ENCODE peak calls at places on chromosomes 2 and 18, in nine cellular contexts. D is lung; F is RWPE2; K is right lobe of liver; J is right cardiac atrium; W is pancreas; Y is upper lobe of left lung; V is CD4-positive, alpha-beta T cell; B is K562. X is an unnamed sample. For H3K9me3, the result is how much of the 10 kb centered on the place peaks cover.

GRCh38 chr2:160328748-160329147 is 128.7 kb upstream of the ITGB6 start:
- ATAC-seq in Y (no peak), V (no peak), B (no peak), K (no peak), F (no peak), D (no peak), W (no peak), J (no peak), X (no peak)

GRCh38 chr2:98772531-98772930 is 41.6 kb upstream of the MGAT4A start:
- ATAC-seq in Y (peak), K (no peak), J (no peak), V (no peak), D (peak), F (no peak), B (no peak), W (no peak), X (no peak)

GRCh38 chr18:54191352-54191751 is 33.1 kb downstream of the MBD2 start:
- ATAC-seq in K (no peak), J (no peak), W (no peak), B (no peak), V (no peak), Y (no peak), F (peak), D (no peak), X (no peak)

GRCh38 chr2:177254433-177255226 is 9.9 kb downstream of the NFE2L2 start:
- ATAC-seq in K (no peak), W (peak), B (peak), J (peak), F (no peak), V (no peak), D (no peak), Y (no peak), X (no peak)

GRCh38 chr2:2149379-2149778 is 181.7 kb downstream of the MYT1L start:
- ATAC-seq in B (no peak), Y (no peak), V (no peak), K (no peak), J (no peak), D (no peak), F (no peak), W (no peak), X (no peak)

GRCh38 chr2:101710690-101711318 is 13.3 kb downstream of the MAP4K4 start:
- ATAC-seq in V (peak), K (peak), D (no peak), J (peak), F (peak), W (no peak), B (no peak), Y (peak), X (no peak)

GRCh38 chr2:116819355-116819754 is 995.1 kb upstream of the DDX18 start:
- ATAC-seq in V (no peak), J (no peak), F (no peak), D (no peak), Y (no peak), W (no peak), K (no peak), B (no peak), X (no peak)

GRCh38 chr2:170817247-170817998 is 736 bp downstream of the GAD1 start:
- ATAC-seq in W (peak), J (peak), D (no peak), F (peak), K (no peak), B (peak), V (no peak), Y (no peak), X (no peak)

GRCh38 chr2:25749676-25750075 is 76.3 kb upstream of the DTNB start:
- ATAC-seq in F (no peak), K (no peak), W (no peak), Y (no peak), J (no peak), V (no peak), D (no peak), B (no peak), X (no peak)

GRCh38 chr2:241925821-241926441 is 56.4 kb downstream of the RTP5 start:
- ATAC-seq in B (no peak), D (no peak), J (no peak), F (no peak), V (no peak), W (peak), K (no peak), Y (no peak), X (no peak)

GRCh38 chr2:189191766-189192165 is 12.2 kb upstream of the COL5A2 start:
- ATAC-seq in D (no peak), Y (no peak), F (no peak), B (no peak), V (no peak), W (no peak), J (no peak), K (no peak), X (no peak)

GRCh38 chr18:75592527-75592926 is 165.0 kb upstream of the SMIM21 start:
- ATAC-seq in Y (no peak), J (no peak), B (no peak), D (no peak), V (no peak), F (no peak), K (no peak), W (no peak), X (no peak)

GRCh38 chr2:240921319-240922233 is 15.4 kb downstream of the CROCC2 start:
- ATAC-seq in W (peak), J (peak), D (peak), F (peak), V (no peak), K (no peak), B (no peak), Y (peak), X (peak)

GRCh38 chr2:141109633-141110032 is 1021.2 kb downstream of the LRP1B start:
- ATAC-seq in V (no peak), J (no peak), W (no peak), D (no peak), K (peak), B (no peak), Y (no peak), F (peak), X (no peak)

GRCh38 chr2:190780594-190780993 is 100.0 kb upstream of the GLS start:
- ATAC-seq in V (no peak), K (peak), J (no peak), F (no peak), D (no peak), Y (no peak), B (no peak), W (no peak), X (no peak)

GRCh38 chr18:49207373-49207772 is 253.1 kb downstream of the DYM start:
- ATAC-seq in F (peak), B (no peak), Y (no peak), D (no peak), V (no peak), W (no peak), K (no peak), J (no peak), X (no peak)

GRCh38 chr2:176297067-176297466 is 27.8 kb downstream of the MTX2 start:
- ATAC-seq in F (no peak), W (no peak), B (peak), D (no peak), J (no peak), K (no peak), V (no peak), Y (no peak), X (no peak)

GRCh38 chr2:226190479-226191252 is 609.0 kb downstream of the IRS1 start:
- ATAC-seq in W (no peak), F (no peak), J (no peak), B (no peak), D (no peak), K (no peak), V (no peak), Y (no peak), X (no peak)

GRCh38 chr18:74742573-74742972 is 144.9 kb downstream of the ZNF407 start:
- ATAC-seq in D (no peak), W (no peak), F (no peak), B (no peak), J (no peak), V (no peak), Y (no peak), K (no peak), X (no peak)

GRCh38 chr2:77519888-77520506 is 2.2 kb downstream of the LRRTM4 start:
- ATAC-seq in F (no peak), W (peak), K (no peak), Y (no peak), J (no peak), D (no peak), V (no peak), B (no peak), X (no peak)

GRCh38 chr2:95031076-95031725 is 5.7 kb downstream of the MAL start:
- ATAC-seq in D (no peak), J (no peak), B (peak), V (no peak), Y (no peak), W (no peak), K (no peak), F (no peak), X (no peak)

GRCh38 chr2:233434666-233435375 is 80.5 kb downstream of the DGKD start:
- ATAC-seq in V (no peak), W (peak), K (no peak), J (no peak), F (no peak), Y (peak), B (no peak), D (no peak), X (no peak)

GRCh38 chr2:104078431-104079157 is 775.3 kb upstream of the POU3F3 start:
- ATAC-seq in V (no peak), W (no peak), K (peak), F (no peak), Y (no peak), B (no peak), J (no peak), D (no peak), X (no peak)

GRCh38 chr2:98473995-98474780 is 29.5 kb downstream of the INPP4A start:
- ATAC-seq in Y (no peak), W (no peak), D (no peak), B (no peak), K (no peak), V (peak), F (no peak), J (no peak), X (no peak)

GRCh38 chr2:9774266-9774665 is 69.0 kb upstream of the TAF1B start:
- ATAC-seq in B (no peak), J (peak), K (no peak), F (no peak), Y (no peak), V (no peak), D (no peak), W (no peak), X (peak)

GRCh38 chr2:31318360-31319336 is 84.7 kb downstream of the EHD3 start:
- ATAC-seq in B (no peak), W (peak), F (no peak), D (peak), V (peak), K (peak), J (peak), Y (peak), X (peak)

GRCh38 chr18:615773-616172 is 19.0 kb downstream of the CLUL1 start:
- ATAC-seq in K (peak), D (no peak), Y (peak), V (no peak), B (peak), J (peak), W (peak), F (peak), X (peak)

GRCh38 chr2:233976690-233977294 is 59.6 kb downstream of the TRPM8 start:
- ATAC-seq in V (peak), B (no peak), W (peak), F (peak), D (no peak), J (no peak), Y (peak), K (peak), X (no peak)

GRCh38 chr18:3511980-3512379 is 62.0 kb downstream of the TGIF1 start:
- ATAC-seq in K (no peak), B (peak), J (no peak), V (peak), F (peak), Y (peak), D (peak), W (peak), X (no peak)

GRCh38 chr2:60873381-60873780 is 8.0 kb upstream of the REL start:
- ATAC-seq in K (no peak), V (no peak), W (no peak), J (no peak), F (no peak), D (no peak), B (no peak), Y (no peak), X (no peak)

GRCh38 chr18:50830544-50830943 is 10.7 kb upstream of the MRO start:
- ATAC-seq in J (peak), K (peak), F (no peak), W (peak), D (no peak), Y (peak), B (no peak), V (no peak), X (no peak)

GRCh38 chr2:109690822-109691541 is 76.8 kb downstream of the SOWAHC start:
- ATAC-seq in F (no peak), V (no peak), B (no peak), K (peak), Y (peak), W (peak), J (peak), D (no peak), X (peak)

GRCh38 chr2:27242614-27242951 is 20.3 kb downstream of the SLC30A3 start:
- ATAC-seq in D (no peak), V (no peak), F (no peak), J (no peak), K (no peak), W (no peak), B (no peak), Y (peak), X (no peak)

GRCh38 chr2:121736140-121736461 is 574 bp downstream of the NIFK start:
- ATAC-seq in F (no peak), Y (peak), K (no peak), V (no peak), J (no peak), B (no peak), W (no peak), D (no peak), X (no peak)

GRCh38 chr2:170005702-170006101 is 172.2 kb upstream of the MYO3B start:
- ATAC-seq in B (peak), W (no peak), V (no peak), K (peak), D (no peak), Y (no peak), F (peak), J (no peak), X (no peak)

GRCh38 chr18:22211660-22212059 is 42.3 kb downstream of the GATA6 start:
- ATAC-seq in D (no peak), W (peak), K (no peak), F (no peak), V (no peak), J (no peak), Y (no peak), B (no peak), X (no peak)

DNA sequence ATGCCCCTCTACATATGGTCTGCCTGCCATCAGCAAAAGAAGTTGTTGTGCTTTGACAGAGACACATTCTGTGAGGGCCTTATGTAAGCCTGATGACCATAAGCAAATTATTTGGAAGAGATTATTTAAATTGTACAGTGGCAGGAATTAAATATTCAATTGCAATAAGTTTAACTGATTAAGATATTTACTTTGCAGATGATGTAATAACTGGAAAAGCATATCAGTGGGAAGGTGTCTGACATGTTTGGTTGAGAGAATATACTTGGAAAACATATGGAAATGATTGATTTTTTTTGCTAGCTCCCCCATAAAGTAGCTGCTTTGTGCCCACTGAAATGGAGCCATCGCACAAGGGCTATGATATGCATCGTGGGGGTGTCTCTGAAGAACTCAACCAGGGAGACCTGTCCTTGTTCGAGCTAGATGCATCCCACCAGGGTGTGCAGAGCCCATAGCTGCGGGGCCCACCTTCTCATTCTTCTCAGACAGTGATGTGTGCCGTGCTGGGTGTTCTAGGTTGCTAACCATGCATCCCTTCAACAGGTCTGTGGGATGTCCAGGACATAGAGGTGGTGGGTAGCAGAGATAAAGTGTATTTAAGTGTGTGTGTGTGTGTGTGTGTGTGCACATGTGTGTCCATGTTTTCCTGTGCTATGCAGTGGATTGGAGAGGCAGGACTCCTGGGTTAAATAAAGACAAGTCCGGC is 90.4 kb upstream of the PARD3B start:
- ATAC-seq in K (no peak), B (no peak), J (no peak), V (no peak), F (no peak), W (no peak), Y (no peak), D (no peak), X (no peak)
- H3K9me3 ChIP-seq in K (under half), B (under half), J (under half), V (under half), F (under half), W (under half), Y (under half), D (under half), X (under half)

GRCh38 chr2:70994445-70995226 is at the start of gene TEX261:
- ATAC-seq in F (peak), W (peak), Y (peak), D (peak), K (peak), V (peak), J (peak), B (peak), X (peak)
- H3K27ac ChIP-seq in F (peak), W (peak), Y (peak), D (peak), K (peak), V (peak), J (peak), B (peak), X (peak)

DNA sequence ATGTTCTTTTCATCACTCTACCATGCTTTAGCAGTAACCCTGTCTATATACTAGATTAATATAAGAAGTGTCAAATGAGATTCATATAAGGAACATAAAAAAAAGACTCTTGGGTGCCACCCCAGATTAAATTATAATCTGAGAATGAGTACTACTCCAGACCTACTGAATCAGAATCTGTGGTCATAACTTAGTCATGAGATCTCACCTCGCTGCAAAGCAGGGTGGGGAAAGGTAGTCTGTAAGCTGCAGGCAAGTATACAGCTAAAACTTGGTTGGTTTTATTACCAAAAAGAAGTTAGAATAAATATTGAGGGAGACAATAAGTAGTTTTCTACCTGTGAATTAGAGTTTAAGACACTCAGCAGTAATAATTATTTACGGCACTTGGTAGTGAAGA is 175.6 kb downstream of the PARD3B start:
- ATAC-seq in W (no peak), J (no peak), F (no peak), Y (no peak), B (no peak), D (no peak), K (no peak), V (no peak), X (no peak)
- H3K9me3 ChIP-seq in W (under half), J (under half), F (under half), Y (under half), B (under half), D (under half), K (under half), V (under half), X (under half)

DNA sequence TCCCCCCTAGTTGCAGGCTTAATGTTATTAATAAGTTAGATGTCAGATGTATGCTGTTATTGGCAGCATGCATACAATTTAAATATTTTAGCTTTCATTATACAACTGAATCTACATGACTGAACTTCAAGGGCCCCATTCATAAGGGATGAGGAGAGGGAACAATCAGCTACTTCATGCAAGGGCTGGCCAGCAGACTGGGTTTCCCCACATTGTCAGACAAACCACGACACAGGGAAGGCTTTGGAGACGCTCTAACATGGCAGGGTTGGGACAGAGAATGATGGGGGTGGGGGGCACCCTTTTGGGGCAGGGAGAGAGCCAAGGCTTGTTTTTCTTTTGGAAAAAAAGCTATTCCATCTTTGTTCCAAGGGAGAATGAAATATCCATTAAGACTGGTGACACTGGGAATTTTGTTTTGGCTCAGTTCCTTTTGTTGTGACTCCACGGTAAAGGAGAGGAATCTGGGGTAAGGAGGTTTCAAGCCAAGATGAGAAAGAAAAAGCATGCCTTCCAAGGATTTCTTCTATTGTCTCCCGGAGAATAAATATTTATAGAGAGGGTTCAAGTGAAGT is 5.5 kb downstream of the CXCR4 start:
- ATAC-seq in F (no peak), Y (no peak), B (no peak), V (no peak), W (no peak), K (no peak), J (no peak), D (no peak), X (no peak)
- H3K27ac ChIP-seq in F (no peak), Y (no peak), B (no peak), V (no peak), W (no peak), K (no peak), J (no peak), D (no peak), X (no peak)

GRCh38 chr18:7298149-7298548 is 67.3 kb downstream of the LRRC30 start:
- ATAC-seq in J (no peak), W (no peak), B (no peak), Y (no peak), D (no peak), V (no peak), F (no peak), K (no peak), X (no peak)
- H3K9me3 ChIP-seq in J (under half), W (under half), B (under half), Y (under half), D (under half), V (under half), F (under half), K (under half), X (under half)

GRCh38 chr2:199850718-199851498 is at the start of gene FTCDNL1:
- ATAC-seq in W (peak), J (peak), F (peak), D (peak), V (peak), Y (peak), B (peak), K (peak), X (peak)
- H3K27ac ChIP-seq in W (peak), J (no peak), F (no peak), D (peak), V (no peak), Y (peak), B (no peak), K (peak), X (no peak)

DNA sequence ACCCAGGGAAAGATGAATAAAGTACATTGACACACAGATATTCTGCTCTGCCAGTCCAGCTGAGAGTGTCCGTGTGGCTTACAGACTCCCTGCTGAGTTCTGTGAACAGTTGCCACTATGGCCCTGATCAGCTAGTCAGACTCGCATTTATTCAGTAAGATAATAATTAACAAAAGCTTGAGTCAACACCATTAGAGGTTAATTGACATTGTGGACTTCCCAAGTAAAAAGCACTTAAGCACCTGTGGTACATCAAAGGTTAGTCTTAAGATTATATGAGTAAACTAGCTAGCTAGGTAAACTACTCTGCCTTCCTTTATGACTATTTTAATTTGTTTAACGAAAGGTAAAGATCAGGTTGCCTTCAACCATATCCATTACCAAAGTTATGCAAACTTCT is 33.7 kb downstream of the ANKRD30B start:
- ATAC-seq in F (no peak), J (no peak), K (no peak), D (no peak), V (no peak), Y (no peak), B (no peak), W (no peak), X (no peak)
- H3K9me3 ChIP-seq in F (under half), J (under half), K (under half), D (under half), V (under half), Y (under half), B (under half), W (under half), X (under half)

GRCh38 chr18:13568443-13569392 is 157.6 kb downstream of the FAM210A start:
- ATAC-seq in K (no peak), W (peak), F (no peak), D (no peak), V (peak), J (no peak), Y (no peak), B (no peak), X (no peak)
- H3K27ac ChIP-seq in K (peak), W (no peak), F (peak), D (no peak), V (no peak), J (no peak), Y (no peak), B (no peak), X (no peak)

X was measured in gastroesophageal sphincter.